ENCODE peak calls at places on chromosomes 1 and 21, in five cellular contexts. T is H9, C is H1, L is mesenchymal stem cell, W is trophoblast cell. D is an unnamed sample.
A peak's percentile ranks its signal among the peaks of the same experiment; 100 is the strongest.

GRCh38 chr1:31795801-31796621 is 19.8 kb downstream of the SPOCD1 start:
- DNase-seq in T (no peak), C (no peak), W (no peak), L (peak; percentile 71), D (no peak)

GRCh38 chr1:29682171-29682917 is 446.0 kb downstream of the PTPRU start:
- DNase-seq in C (peak; percentile 42), W (no peak), T (peak; percentile 28), L (no peak), D (no peak)

GRCh38 chr1:234542211-234542850 is 63.4 kb upstream of the TARBP1 start:
- DNase-seq in W (no peak), T (no peak), C (no peak), L (no peak), D (no peak)

GRCh38 chr1:21532496-21532895 is 23.3 kb downstream of the ALPL start:
- DNase-seq in L (no peak), W (no peak), C (no peak), T (no peak), D (no peak)

GRCh38 chr1:9311489-9311888 is 18.8 kb downstream of the SPSB1 start:
- DNase-seq in C (no peak), L (no peak), W (no peak), T (no peak), D (no peak)

GRCh38 chr1:205527931-205528330 is 23.5 kb downstream of the CDK18 start:
- DNase-seq in T (no peak), C (no peak), W (no peak), L (no peak), D (no peak)

GRCh38 chr1:156492591-156493080 is 7.9 kb downstream of the MEF2D start:
- DNase-seq in W (no peak), L (no peak), T (no peak), C (no peak), D (no peak)

GRCh38 chr1:39128959-39129358 is 75.5 kb upstream of the MACF1 start:
- DNase-seq in L (no peak), C (no peak), T (no peak), W (no peak), D (no peak)

GRCh38 chr1:160168016-160168415 is 16.6 kb downstream of the ATP1A4 start:
- DNase-seq in W (peak; percentile 77), L (no peak), T (no peak), C (no peak), D (no peak)

GRCh38 chr1:38268226-38268625 is 221.6 kb upstream of the POU3F1 start:
- DNase-seq in T (peak; percentile 81), L (no peak), C (no peak), W (no peak), D (no peak)

GRCh38 chr21:31538821-31539220 is 120.7 kb upstream of the SOD1 start:
- DNase-seq in C (no peak), W (no peak), T (no peak), L (no peak), D (no peak)

DNA sequence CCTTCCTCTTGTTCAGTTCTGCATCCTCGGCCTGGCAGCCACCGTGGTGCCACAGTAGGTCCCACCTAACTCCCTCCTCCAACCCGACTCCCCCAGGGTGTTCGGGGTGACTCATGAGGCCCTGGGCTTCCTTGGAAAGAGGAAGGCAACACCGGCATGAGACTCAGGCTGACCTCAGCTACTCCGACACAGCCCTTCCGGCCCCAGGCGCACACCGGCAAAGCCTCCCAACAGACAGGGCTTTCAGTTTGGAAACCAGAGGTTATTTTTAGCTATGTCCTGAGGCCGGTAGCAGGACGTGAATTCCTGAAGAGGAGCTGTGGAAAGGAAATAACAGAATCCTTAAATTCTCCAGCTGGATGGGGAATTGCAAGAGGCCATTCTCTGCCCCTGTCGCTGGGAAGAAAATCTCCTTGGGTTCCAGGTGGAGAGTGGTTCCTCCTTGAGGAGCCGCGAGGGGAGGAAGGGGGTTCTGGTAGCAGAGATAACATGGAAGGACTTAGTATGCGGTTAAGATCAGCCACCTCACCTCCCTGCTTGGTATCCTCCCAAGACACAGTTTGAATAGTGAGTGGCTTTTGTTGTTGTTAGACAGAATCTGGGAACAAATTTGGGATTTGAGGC is 24.4 kb downstream of the PLXNA2 start:
- DNase-seq in T (no peak), L (peak; percentile 89), W (peak; percentile 92), C (no peak), D (no peak)
- H4K8ac ChIP-seq in T (no peak overlapping the region), L (peak overlapping the region; percentile 55), W (peak overlapping the region; percentile 89), C (no peak overlapping the region), D (no peak overlapping the region)

GRCh38 chr1:192147626-192148025 is 10.6 kb upstream of the RGS18 start:
- DNase-seq in W (peak; percentile 64), L (peak; percentile 17), C (no peak), T (no peak), D (no peak)
- H4K91ac ChIP-seq in W (no peak overlapping the region), L (no peak overlapping the region), C (no peak overlapping the region), T (no peak overlapping the region), D (no peak overlapping the region)

DNA sequence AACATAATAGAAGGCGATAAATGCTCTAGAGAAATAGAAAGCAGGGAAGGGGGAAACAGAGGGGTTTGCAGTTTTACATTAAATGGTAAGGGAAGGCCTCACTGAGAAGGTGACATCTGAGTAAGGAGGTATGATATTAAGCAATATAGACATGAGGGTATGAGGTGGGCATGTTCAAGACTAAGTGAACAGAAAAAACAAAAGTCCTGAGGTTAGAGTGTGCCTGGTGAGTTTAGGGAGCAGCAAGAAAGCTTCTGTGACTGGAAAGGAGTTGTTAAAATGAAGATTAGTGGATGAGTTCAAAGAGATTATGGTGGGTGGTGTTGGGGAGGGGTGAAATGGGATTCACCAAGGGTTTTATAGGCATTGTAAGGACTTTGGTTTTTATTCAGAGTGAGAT is 8.6 kb downstream of the RPRD2 start:
- DNase-seq in T (no peak), L (no peak), W (no peak), C (no peak), D (no peak)
- H2BK12ac ChIP-seq in T (no peak overlapping the region), L (no peak overlapping the region), W (no peak overlapping the region), C (no peak overlapping the region), D (no peak overlapping the region)

DNA sequence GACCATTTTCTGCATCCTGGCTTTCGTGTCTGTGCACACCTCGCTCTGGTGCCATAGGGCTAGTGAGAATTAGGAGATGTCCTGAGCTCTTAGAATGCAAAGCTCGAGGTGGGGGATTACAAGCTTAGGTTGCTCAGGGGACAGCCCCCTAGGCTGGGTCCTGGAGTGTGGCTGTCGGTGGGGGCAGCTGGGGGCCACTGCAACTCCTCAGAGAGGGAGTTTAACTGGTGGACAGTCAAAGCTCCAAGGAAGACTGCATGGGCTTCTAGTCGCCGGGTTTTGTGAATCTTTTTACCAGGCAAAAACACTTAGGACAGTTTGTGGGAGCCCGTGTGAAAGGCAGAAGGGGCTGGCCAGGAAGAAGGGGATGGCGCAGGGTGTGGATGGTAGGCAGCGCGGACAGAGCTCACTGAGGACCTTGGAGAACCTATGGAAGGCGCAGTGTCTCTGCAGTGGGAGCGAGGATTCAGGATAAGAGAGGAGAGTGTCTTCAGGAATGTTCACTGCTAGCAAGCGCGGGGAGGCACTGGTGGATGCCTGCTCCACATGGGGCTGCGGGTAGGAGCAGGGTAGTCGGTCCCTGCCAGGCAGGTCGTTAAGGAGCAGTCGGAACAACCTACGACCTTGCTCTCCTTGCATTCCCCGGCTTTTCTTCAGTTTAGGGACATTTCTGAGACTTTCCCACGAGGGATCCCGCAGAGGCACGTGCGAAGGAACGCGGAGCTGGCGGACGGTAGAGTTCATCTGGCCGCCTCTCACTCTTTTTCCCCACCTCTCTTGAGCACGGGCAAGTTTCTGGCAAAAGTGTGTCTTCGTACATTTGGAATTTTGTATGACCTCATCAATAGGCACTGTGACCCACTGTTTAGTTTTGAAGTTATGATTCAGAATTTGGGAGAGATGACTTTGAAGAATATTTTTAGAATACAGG is 12.9 kb upstream of the KCNE1 start:
- DNase-seq in T (peak; percentile 71), L (peak; percentile 74), W (peak; percentile 85), C (peak; percentile 71), D (no peak)
- H4K8ac ChIP-seq in T (no peak overlapping the region), L (peak overlapping the region; percentile 52), W (peak overlapping the region; percentile 59), C (peak overlapping the region; percentile 87), D (no peak overlapping the region)